ENCODE peak calls at places on chromosomes 6 and 20, in four cellular contexts. D is ascending aorta; C is CD4-positive, alpha-beta memory T cell; Y is fibroblast of mammary gland. N is an unnamed sample.

GRCh38 chr6:142027074-142027473 is 105.7 kb upstream of the GJE1 start:
- DNase-seq in D (no peak), C (no peak), Y (no peak), N (no peak)

GRCh38 chr6:36123270-36124139 is 6.8 kb upstream of the MAPK13 start:
- DNase-seq in C (peak), Y (peak), D (peak), N (peak)

GRCh38 chr6:111661541-111662041 is 55.9 kb upstream of the TRAF3IP2 start:
- DNase-seq in Y (no peak), C (no peak), D (no peak), N (no peak)

GRCh38 chr6:97947841-97948240 is 664.8 kb upstream of the MMS22L start:
- DNase-seq in D (no peak), C (no peak), Y (peak), N (no peak)

GRCh38 chr20:61251529-61252393 is at the start of gene CDH4:
- DNase-seq in Y (no peak), C (no peak), D (no peak), N (no peak)

GRCh38 chr6:149831380-149831820 is 32.8 kb downstream of the LRP11 start:
- DNase-seq in D (no peak), C (no peak), Y (no peak), N (no peak)

GRCh38 chr6:15909290-15910070 is 219.4 kb upstream of the MYLIP start:
- DNase-seq in Y (no peak), D (no peak), C (no peak), N (no peak)

GRCh38 chr6:133083248-133083967 is 157.7 kb upstream of the EYA4 start:
- DNase-seq in C (no peak), D (no peak), Y (no peak), N (no peak)

GRCh38 chr6:79810878-79811277 is 136.5 kb downstream of the ELOVL4 start:
- DNase-seq in Y (no peak), D (no peak), C (no peak), N (no peak)

DNA sequence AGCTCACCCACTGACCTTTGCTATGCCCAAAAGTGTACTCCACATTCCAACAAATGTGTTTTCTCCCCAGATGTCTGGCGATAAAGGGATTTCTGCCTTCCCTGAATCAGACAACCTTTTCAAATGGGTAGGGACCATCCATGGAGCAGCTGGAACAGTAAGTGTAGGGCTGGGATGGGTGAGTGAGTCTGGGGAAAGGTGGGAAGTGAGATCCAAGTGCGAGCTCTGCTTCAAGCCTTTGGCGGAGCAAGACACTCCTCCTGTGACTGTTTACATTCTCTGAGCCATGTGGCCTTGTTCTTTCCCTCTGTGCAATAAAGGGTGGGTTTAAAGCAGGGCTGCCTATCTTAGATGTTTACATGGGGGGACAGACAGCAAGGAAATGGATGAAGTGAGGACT is 1.9 kb downstream of the UBE2C start:
- DNase-seq in D (no peak), C (no peak), Y (no peak), N (no peak)
- H3K4me3 ChIP-seq in D (no peak), C (no peak), Y (peak), N (peak)

GRCh38 chr20:17667445-17667844 is 14.6 kb downstream of the RRBP1 start:
- DNase-seq in Y (no peak), C (no peak), D (no peak), N (no peak)
- H3K4me3 ChIP-seq in Y (no peak), C (no peak), D (no peak), N (no peak)

GRCh38 chr6:169407338-169407737 is 153.7 kb upstream of the THBS2 start:
- DNase-seq in C (no peak), D (no peak), Y (no peak), N (no peak)
- H3K4me3 ChIP-seq in C (no peak), D (peak), Y (no peak), N (no peak)

GRCh38 chr6:42105714-42106662 is 36.4 kb downstream of the C6orf132 start:
- DNase-seq in C (no peak), Y (no peak), D (no peak), N (no peak)

GRCh38 chr6:42103753-42104094 is 38.7 kb downstream of the C6orf132 start:
- DNase-seq in C (no peak), D (no peak), Y (no peak), N (no peak)

GRCh38 chr6:42104095-42104806 is 38.2 kb downstream of the C6orf132 start:
- DNase-seq in C (peak), D (no peak), Y (peak), N (peak)

GRCh38 chr6:42106663-42107023 is 35.8 kb downstream of the C6orf132 start:
- DNase-seq in C (no peak), Y (no peak), D (no peak), N (no peak)

DNA sequence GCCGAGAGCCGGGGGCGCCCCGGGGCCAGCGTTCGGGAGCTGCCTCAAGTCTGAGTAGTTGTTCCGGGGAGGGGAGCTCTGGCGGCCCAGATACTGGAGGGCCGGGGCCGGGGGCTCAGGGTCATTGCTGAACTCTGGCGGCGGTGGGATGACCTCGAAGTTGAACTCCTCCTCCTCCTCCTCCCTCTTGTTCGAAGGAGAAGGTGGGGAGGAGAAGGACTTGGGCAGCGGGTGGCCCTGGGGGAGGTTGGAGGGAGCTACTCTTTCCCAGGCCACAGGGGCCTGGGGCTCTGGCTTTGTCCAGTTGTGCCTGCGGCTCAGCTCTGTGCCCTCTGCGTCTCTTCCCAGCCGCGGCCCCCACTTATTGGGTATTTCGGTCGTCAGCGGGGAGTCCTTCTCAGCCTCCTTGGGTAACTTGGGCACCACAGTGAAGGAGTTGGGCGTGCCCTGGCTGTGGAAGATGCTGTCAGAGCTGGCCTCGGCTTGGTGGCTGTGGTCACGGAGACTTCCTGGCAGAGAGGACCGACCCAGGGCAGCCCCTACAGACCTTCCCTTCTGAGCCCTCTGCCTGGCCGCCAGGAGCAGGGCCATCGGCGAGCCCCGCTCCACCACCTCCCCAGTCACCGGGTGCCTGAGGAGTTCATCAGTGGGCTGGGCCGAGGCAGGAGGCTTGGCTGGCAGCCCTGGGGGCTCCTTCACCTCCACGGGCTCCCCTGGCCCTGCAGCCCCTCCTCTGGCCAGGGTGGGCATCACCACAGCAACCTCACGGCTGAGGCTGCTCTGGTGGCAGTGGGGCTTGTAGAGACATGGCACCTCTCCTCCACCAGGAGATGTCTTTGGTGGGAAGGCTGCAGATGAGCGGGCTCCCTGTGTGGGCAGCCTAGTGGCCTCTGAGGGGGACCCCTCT is 37.4 kb downstream of the C6orf132 start:
- DNase-seq in Y (no peak), D (no peak), C (no peak), N (no peak)
- H3K4me3 ChIP-seq in Y (no peak), D (peak), C (peak), N (peak)

GRCh38 chr6:139982652-139983051 is 608.2 kb upstream of the CITED2 start:
- DNase-seq in D (no peak), Y (peak), C (no peak), N (no peak)
- H3K4me3 ChIP-seq in D (no peak), Y (no peak), C (no peak), N (no peak)

DNA sequence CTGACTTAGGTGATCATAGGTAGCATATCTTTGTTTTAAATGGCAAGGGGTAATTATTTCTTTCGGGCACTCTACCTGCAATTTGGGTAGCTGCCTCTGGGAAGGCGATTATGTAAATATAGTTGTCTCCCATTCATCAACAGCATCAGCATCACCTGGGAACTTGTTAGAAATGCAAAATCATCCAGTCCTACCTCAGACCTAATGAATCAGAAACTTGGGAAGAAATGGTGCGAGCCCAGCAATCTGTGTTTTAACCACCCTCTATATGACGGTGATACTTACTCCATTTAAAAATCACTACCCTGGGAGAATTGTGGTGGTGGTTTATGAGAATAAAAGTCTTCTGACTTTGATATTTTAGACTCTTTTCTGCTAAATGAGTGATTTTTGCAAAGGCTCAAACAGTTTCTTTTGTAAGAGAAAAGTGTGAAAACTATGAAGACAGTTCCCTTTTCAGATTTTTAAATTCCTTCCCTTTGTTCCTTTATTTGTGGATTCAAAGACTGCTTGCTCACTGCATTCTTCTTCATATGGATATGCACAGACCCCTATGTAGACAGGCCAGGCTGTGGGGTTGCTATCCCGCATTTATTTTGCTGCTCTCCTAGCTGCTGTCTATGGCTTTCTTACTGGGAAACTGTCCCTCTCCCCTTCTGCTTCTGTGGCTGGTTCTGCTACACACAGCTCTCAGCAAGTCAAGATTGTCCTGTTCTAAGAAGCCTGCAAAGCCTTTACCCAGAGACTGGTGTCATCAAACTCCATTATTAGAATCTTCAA is 365.3 kb downstream of the RNF144B start:
- DNase-seq in D (no peak), C (no peak), Y (no peak), N (no peak)
- H3K4me3 ChIP-seq in D (no peak), C (no peak), Y (no peak), N (no peak)

GRCh38 chr6:108293527-108294296 is 1.1 kb upstream of the AFG1L start:
- DNase-seq in D (no peak), Y (no peak), C (no peak), N (no peak)
- H3K4me3 ChIP-seq in D (peak), Y (no peak), C (peak), N (peak)

DNA sequence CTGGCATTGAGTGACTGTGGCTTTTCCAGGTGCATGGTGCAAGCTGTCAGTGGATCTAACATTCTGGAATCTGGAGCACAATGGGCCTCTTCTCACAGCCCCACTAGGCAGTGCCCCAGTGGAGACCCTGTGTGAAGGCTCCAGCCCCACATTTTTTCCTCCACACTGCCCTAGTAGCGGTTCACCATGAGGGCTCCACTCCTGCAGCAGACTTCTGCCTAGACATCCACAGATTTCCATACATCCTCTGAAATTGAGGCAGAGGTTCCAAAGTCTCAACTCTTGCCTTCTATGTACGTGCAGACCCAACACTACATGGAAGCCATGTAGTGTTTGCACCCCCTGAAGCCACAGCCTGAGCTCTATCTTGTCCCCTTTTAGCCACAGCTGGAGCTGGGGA is 118.0 kb upstream of the BMP5 start:
- DNase-seq in Y (no peak), C (no peak), D (no peak), N (no peak)
- H3K4me3 ChIP-seq in Y (no peak), C (no peak), D (no peak), N (no peak)

N was measured in OCI-LY7.